ENCODE peak calls at places on chromosomes 3 and 15, in five cellular contexts. One of them, this sample, is unnamed.

GRCh38 chr3:196970547-196971093 is 2.0 kb upstream of the PIGZ start:
- DNase-seq in IMR-90: no peak
- DNase-seq in H9: no peak
- DNase-seq in H1: no peak
- DNase-seq in mesenchymal stem cell: no peak
- DNase-seq in this sample: no peak

GRCh38 chr3:191774485-191774884 is 313.5 kb downstream of the PYDC2 start:
- DNase-seq in IMR-90: no peak
- DNase-seq in H9: no peak
- DNase-seq in H1: no peak
- DNase-seq in mesenchymal stem cell: peak; percentile 85
- DNase-seq in this sample: no peak

GRCh38 chr3:38713121-38713520 is 63.6 kb upstream of the SCN5A start:
- DNase-seq in IMR-90: no peak
- DNase-seq in H9: no peak
- DNase-seq in H1: no peak
- DNase-seq in mesenchymal stem cell: no peak
- DNase-seq in this sample: no peak

GRCh38 chr15:41544650-41545015 is 576 bp upstream of the RPAP1 start:
- DNase-seq in IMR-90: no peak
- DNase-seq in H9: no peak
- DNase-seq in H1: no peak
- DNase-seq in mesenchymal stem cell: no peak
- DNase-seq in this sample: no peak

GRCh38 chr3:187735837-187736236 is 9.4 kb downstream of the BCL6 start:
- DNase-seq in IMR-90: no peak
- DNase-seq in H9: no peak
- DNase-seq in H1: no peak
- DNase-seq in mesenchymal stem cell: no peak
- DNase-seq in this sample: no peak

GRCh38 chr3:67418539-67419529 is 235.6 kb downstream of the SUCLG2 start:
- DNase-seq in IMR-90: peak; percentile 17
- DNase-seq in H9: no peak
- DNase-seq in H1: no peak
- DNase-seq in mesenchymal stem cell: no peak
- DNase-seq in this sample: no peak

GRCh38 chr3:166118049-166118448 is 280.8 kb upstream of the BCHE start:
- DNase-seq in IMR-90: no peak
- DNase-seq in H9: no peak
- DNase-seq in H1: no peak
- DNase-seq in mesenchymal stem cell: no peak
- DNase-seq in this sample: no peak

GRCh38 chr15:63494406-63494805 is 10.0 kb upstream of the USP3 start:
- DNase-seq in IMR-90: no peak
- DNase-seq in H9: no peak
- DNase-seq in H1: no peak
- DNase-seq in mesenchymal stem cell: no peak
- DNase-seq in this sample: no peak

GRCh38 chr3:37922721-37923575 is 61.3 kb downstream of the CTDSPL start:
- DNase-seq in IMR-90: peak; percentile 61
- DNase-seq in H9: no peak
- DNase-seq in H1: peak; percentile 41
- DNase-seq in mesenchymal stem cell: peak; percentile 71
- DNase-seq in this sample: no peak

GRCh38 chr3:143847787-143848631 is at the start of gene SLC9A9:
- DNase-seq in IMR-90: peak; percentile 79
- DNase-seq in H9: peak; percentile 36
- DNase-seq in H1: no peak
- DNase-seq in mesenchymal stem cell: peak; percentile 75
- DNase-seq in this sample: no peak

GRCh38 chr15:68982976-68983550 is 31.4 kb upstream of the NOX5 start:
- DNase-seq in IMR-90: no peak
- DNase-seq in H9: no peak
- DNase-seq in H1: no peak
- DNase-seq in mesenchymal stem cell: no peak
- DNase-seq in this sample: no peak

GRCh38 chr15:31157644-31158069 is 56.1 kb upstream of the TRPM1 start:
- DNase-seq in IMR-90: no peak
- DNase-seq in H9: no peak
- DNase-seq in H1: no peak
- DNase-seq in mesenchymal stem cell: no peak
- DNase-seq in this sample: no peak

GRCh38 chr3:170467007-170467406 is 48.3 kb downstream of the CLDN11 start:
- DNase-seq in IMR-90: no peak
- DNase-seq in H9: no peak
- DNase-seq in H1: peak; percentile 46
- DNase-seq in mesenchymal stem cell: no peak
- DNase-seq in this sample: no peak

GRCh38 chr3:29065211-29065785 is 215.6 kb upstream of the RBMS3 start:
- DNase-seq in IMR-90: peak; percentile 99
- DNase-seq in H9: peak; percentile 58
- DNase-seq in H1: no peak
- DNase-seq in mesenchymal stem cell: peak; percentile 98
- DNase-seq in this sample: peak; percentile 72

GRCh38 chr3:185653949-185654757 is 68.1 kb downstream of the SENP2 start:
- DNase-seq in IMR-90: no peak
- DNase-seq in H9: no peak
- DNase-seq in H1: no peak
- DNase-seq in mesenchymal stem cell: no peak
- DNase-seq in this sample: no peak

GRCh38 chr3:103372031-103372430 is 937.2 kb downstream of the ZPLD1 start:
- DNase-seq in IMR-90: no peak
- DNase-seq in H9: no peak
- DNase-seq in H1: no peak
- DNase-seq in mesenchymal stem cell: no peak
- DNase-seq in this sample: no peak

GRCh38 chr3:122443090-122443489 is 27.2 kb upstream of the WDR5B start:
- DNase-seq in IMR-90: no peak
- DNase-seq in H9: peak; percentile 88
- DNase-seq in H1: peak; percentile 84
- DNase-seq in mesenchymal stem cell: no peak
- DNase-seq in this sample: no peak

GRCh38 chr15:56098230-56098899 is 105.0 kb upstream of the NEDD4 start:
- DNase-seq in IMR-90: peak; percentile 21
- DNase-seq in H9: no peak
- DNase-seq in H1: no peak
- DNase-seq in mesenchymal stem cell: peak; percentile 6
- DNase-seq in this sample: no peak

GRCh38 chr3:37662708-37663107 is 199.0 kb upstream of the CTDSPL start:
- DNase-seq in IMR-90: no peak
- DNase-seq in H9: no peak
- DNase-seq in H1: no peak
- DNase-seq in mesenchymal stem cell: no peak
- DNase-seq in this sample: no peak

GRCh38 chr15:78672285-78673003 is 31.4 kb upstream of the CHRNB4 start:
- DNase-seq in IMR-90: no peak
- DNase-seq in H9: no peak
- DNase-seq in H1: no peak
- DNase-seq in mesenchymal stem cell: no peak
- DNase-seq in this sample: no peak

GRCh38 chr3:126371096-126371705 is 14.0 kb upstream of the KLF15 start:
- DNase-seq in IMR-90: no peak
- DNase-seq in H9: no peak
- DNase-seq in H1: no peak
- DNase-seq in mesenchymal stem cell: no peak
- DNase-seq in this sample: no peak

GRCh38 chr3:55483196-55484095 is 3.7 kb downstream of the WNT5A start:
- DNase-seq in IMR-90: no peak
- DNase-seq in H9: peak; percentile 38
- DNase-seq in H1: peak; percentile 65
- DNase-seq in mesenchymal stem cell: peak; percentile 67
- DNase-seq in this sample: peak; percentile 27

GRCh38 chr3:9795212-9795611 is 2.3 kb downstream of the ARPC4 start:
- DNase-seq in IMR-90: no peak
- DNase-seq in H9: no peak
- DNase-seq in H1: no peak
- DNase-seq in mesenchymal stem cell: no peak
- DNase-seq in this sample: no peak

GRCh38 chr3:64187065-64187959 is 38.0 kb downstream of the PRICKLE2 start:
- DNase-seq in IMR-90: peak; percentile 99
- DNase-seq in H9: no peak
- DNase-seq in H1: no peak
- DNase-seq in mesenchymal stem cell: peak; percentile 98
- DNase-seq in this sample: no peak

GRCh38 chr15:45498701-45499100 is 23.9 kb downstream of the SLC30A4 start:
- DNase-seq in IMR-90: no peak
- DNase-seq in H9: no peak
- DNase-seq in H1: no peak
- DNase-seq in mesenchymal stem cell: no peak
- DNase-seq in this sample: no peak

GRCh38 chr3:74789111-74789510 is 174.7 kb upstream of the CNTN3 start:
- DNase-seq in IMR-90: peak; percentile 25
- DNase-seq in H9: no peak
- DNase-seq in H1: no peak
- DNase-seq in mesenchymal stem cell: no peak
- DNase-seq in this sample: no peak

GRCh38 chr15:91572110-91572509 is 281.4 kb upstream of the SLCO3A1 start:
- DNase-seq in IMR-90: peak; percentile 15
- DNase-seq in H9: no peak
- DNase-seq in H1: no peak
- DNase-seq in mesenchymal stem cell: no peak
- DNase-seq in this sample: no peak

GRCh38 chr3:72255191-72255590 is 470.2 kb upstream of the PROK2 start:
- DNase-seq in IMR-90: no peak
- DNase-seq in H9: no peak
- DNase-seq in H1: no peak
- DNase-seq in mesenchymal stem cell: peak; percentile 52
- DNase-seq in this sample: no peak

DNA sequence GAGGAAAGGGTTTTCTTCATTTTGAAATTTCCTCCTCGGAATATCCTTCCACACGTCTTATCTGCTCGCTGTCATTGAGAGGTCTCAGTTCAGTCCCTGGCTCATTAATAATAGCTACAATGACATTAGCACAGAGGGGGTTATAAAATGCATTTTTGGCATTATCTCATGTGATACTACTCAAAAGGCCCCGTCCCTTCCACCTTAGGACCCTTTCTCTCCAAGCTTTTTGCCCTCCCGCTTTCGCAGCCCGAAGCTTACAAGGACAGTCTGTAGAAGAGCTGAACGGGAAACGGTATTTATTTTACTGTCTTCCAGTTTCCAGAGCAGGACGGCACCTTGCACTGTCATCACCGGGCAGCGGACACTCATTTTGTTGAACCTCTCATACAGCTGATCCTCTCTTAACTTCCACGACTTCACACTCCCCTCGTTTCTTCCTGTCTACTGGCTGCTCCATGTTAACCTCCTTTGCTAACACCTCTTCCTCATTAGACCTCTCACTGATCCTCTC is 5.6 kb upstream of the PLEKHO2 start:
- DNase-seq in IMR-90: no peak
- DNase-seq in H9: no peak
- DNase-seq in H1: no peak
- DNase-seq in mesenchymal stem cell: no peak
- DNase-seq in this sample: no peak
- H4K91ac ChIP-seq in IMR-90: peak overlapping the region; percentile 59
- H4K91ac ChIP-seq in H9: no peak overlapping the region
- H4K91ac ChIP-seq in H1: no peak overlapping the region
- H4K91ac ChIP-seq in mesenchymal stem cell: no peak overlapping the region
- H4K91ac ChIP-seq in this sample: no peak overlapping the region

DNA sequence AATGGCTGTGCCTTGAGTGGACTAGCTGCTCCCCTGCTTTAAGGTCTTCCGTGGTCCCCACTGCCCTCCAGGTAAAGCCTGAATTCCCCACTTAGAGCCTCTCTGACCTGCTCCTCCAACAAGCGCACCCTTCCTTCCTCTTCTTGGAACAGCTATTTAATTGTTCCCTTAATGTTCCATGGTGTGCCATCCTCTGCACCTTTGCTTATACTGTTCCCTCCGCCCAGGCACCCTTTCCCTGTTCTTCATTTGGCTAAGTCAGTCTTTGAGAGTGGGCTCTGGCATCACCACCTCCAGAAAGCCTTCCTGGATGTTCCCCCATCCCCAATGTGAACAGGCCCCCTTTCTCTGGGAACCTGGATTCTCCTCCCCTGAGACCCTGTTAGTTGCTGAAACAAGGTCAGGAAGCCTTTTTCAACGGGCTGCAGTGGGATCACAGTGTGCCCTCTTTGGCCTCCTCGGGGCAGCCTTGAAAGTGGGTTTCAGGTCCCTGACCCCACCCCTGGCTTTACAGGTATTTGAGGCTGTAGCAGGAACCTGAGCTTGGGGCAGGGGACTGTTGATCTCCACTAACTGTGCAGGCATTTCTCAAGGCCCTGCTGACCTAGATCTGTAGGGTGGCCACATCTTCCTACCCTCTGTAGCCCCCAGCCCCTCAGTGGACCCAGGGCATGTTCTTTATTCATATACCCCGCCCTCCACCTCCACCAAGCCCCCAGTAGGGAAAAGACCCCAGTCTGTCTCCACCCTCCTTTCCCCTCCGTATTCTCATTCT is 5.0 kb downstream of the ISLR start:
- DNase-seq in IMR-90: no peak
- DNase-seq in H9: no peak
- DNase-seq in H1: no peak
- DNase-seq in mesenchymal stem cell: no peak
- DNase-seq in this sample: no peak
- H3K4me1 ChIP-seq in IMR-90: peaks cover 30% of the 10 kb centered on the region
- H3K4me1 ChIP-seq in H9: no peaks in the 10 kb centered on the region
- H3K4me1 ChIP-seq in H1: peaks cover 8% of the 10 kb centered on the region
- H3K4me1 ChIP-seq in mesenchymal stem cell: peaks cover 73% of the 10 kb centered on the region
- H3K4me1 ChIP-seq in this sample: peaks cover 28% of the 10 kb centered on the region

GRCh38 chr3:87305517-87305916 is 29.1 kb upstream of the POU1F1 start:
- DNase-seq in IMR-90: no peak
- DNase-seq in H9: no peak
- DNase-seq in H1: no peak
- DNase-seq in mesenchymal stem cell: no peak
- DNase-seq in this sample: no peak
- H2BK15ac ChIP-seq in IMR-90: no peak overlapping the region
- H2BK15ac ChIP-seq in H9: no peak overlapping the region
- H2BK15ac ChIP-seq in H1: no peak overlapping the region
- H2BK15ac ChIP-seq in mesenchymal stem cell: no peak overlapping the region
- H2BK15ac ChIP-seq in this sample: no peak overlapping the region

GRCh38 chr3:49721861-49722781 is 1.6 kb downstream of the GMPPB start:
- DNase-seq in IMR-90: no peak
- DNase-seq in H9: no peak
- DNase-seq in H1: no peak
- DNase-seq in mesenchymal stem cell: no peak
- DNase-seq in this sample: no peak

GRCh38 chr3:49724586-49724985 is 835 bp upstream of the GMPPB start:
- DNase-seq in IMR-90: peak; percentile 12
- DNase-seq in H9: peak; percentile 37
- DNase-seq in H1: peak; percentile 50
- DNase-seq in mesenchymal stem cell: no peak
- DNase-seq in this sample: no peak

GRCh38 chr3:49722896-49723295 is 855 bp downstream of the GMPPB start:
- DNase-seq in IMR-90: no peak
- DNase-seq in H9: no peak
- DNase-seq in H1: peak; percentile 41
- DNase-seq in mesenchymal stem cell: no peak
- DNase-seq in this sample: no peak

GRCh38 chr3:49723631-49724551 is at the start of gene GMPPB:
- DNase-seq in IMR-90: peak; percentile 95
- DNase-seq in H9: peak; percentile 98
- DNase-seq in H1: peak; percentile 97
- DNase-seq in mesenchymal stem cell: peak; percentile 98
- DNase-seq in this sample: peak; percentile 94

DNA sequence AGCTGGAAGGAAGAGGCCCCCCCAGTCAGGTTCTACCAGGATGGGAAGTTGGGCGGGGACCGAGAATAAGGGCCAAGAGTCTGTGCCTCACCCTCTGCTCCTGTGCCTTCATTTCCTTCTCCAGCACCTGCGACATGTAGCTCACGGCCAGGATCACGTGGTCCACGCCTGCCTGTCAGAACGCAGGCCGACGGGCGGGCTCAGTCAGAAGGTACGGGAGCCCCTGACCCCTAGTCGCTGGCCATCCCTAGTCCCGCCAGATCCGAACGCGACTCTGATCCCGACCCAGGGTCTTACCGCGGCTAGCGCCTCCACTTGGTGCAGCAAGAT is 485 bp downstream of the GMPPB start:
- DNase-seq in IMR-90: peak; percentile 37
- DNase-seq in H9: peak; percentile 73
- DNase-seq in H1: no peak
- DNase-seq in mesenchymal stem cell: peak; percentile 60
- DNase-seq in this sample: no peak
- H4K91ac ChIP-seq in IMR-90: peak overlapping the region; percentile 50
- H4K91ac ChIP-seq in H9: no peak overlapping the region
- H4K91ac ChIP-seq in H1: peak overlapping the region; percentile 64
- H4K91ac ChIP-seq in mesenchymal stem cell: peak overlapping the region; percentile 76
- H4K91ac ChIP-seq in this sample: no peak overlapping the region

This sample was measured in neuronal stem cell.